ENCODE peak calls at places on chromosomes 13 and 19, in eight cellular contexts. M, Q, S, C, W, L, G and J are unnamed samples.

GRCh38 chr19:49554701-49555181 is 25.6 kb downstream of the NOSIP start:
- DNase-seq in L (no peak), G (no peak), C (no peak), S (peak), Q (no peak), M (no peak), W (no peak), J (no peak)

GRCh38 chr13:51778407-51778806 is 25.6 kb downstream of the DHRS12 start:
- DNase-seq in W (no peak), C (no peak), L (no peak), S (no peak), Q (no peak), M (no peak), G (no peak), J (no peak)

GRCh38 chr19:13788991-13789390 is 6.3 kb upstream of the ZSWIM4 start:
- DNase-seq in M (no peak), S (peak), W (no peak), L (no peak), Q (no peak), C (no peak), G (no peak), J (no peak)

GRCh38 chr13:22961835-22962537 is 218.8 kb upstream of the SGCG start:
- DNase-seq in C (no peak), W (no peak), Q (no peak), G (no peak), L (no peak), S (no peak), M (no peak), J (peak)

GRCh38 chr13:23760000-23760399 is 129.2 kb downstream of the MIPEP start:
- DNase-seq in M (no peak), S (no peak), C (no peak), W (no peak), L (no peak), G (no peak), Q (no peak), J (no peak)

GRCh38 chr19:5079410-5079774 is 110.5 kb downstream of the KDM4B start:
- DNase-seq in L (no peak), W (no peak), G (no peak), Q (no peak), S (no peak), M (no peak), C (no peak), J (no peak)

GRCh38 chr19:47560999-47561398 is 11.9 kb downstream of the ZNF541 start:
- DNase-seq in C (no peak), L (no peak), M (no peak), S (no peak), Q (no peak), G (no peak), W (no peak), J (no peak)

GRCh38 chr19:2215281-2215751 is 20.8 kb downstream of the PLEKHJ1 start:
- DNase-seq in L (no peak), W (no peak), S (no peak), Q (no peak), G (no peak), C (no peak), M (no peak), J (no peak)

GRCh38 chr19:44925114-44925891 is 10.9 kb downstream of the APOC1 start:
- DNase-seq in L (peak), W (peak), S (peak), G (peak), C (no peak), Q (peak), M (peak), J (no peak)

GRCh38 chr13:79485014-79485441 is 4.1 kb downstream of the NDFIP2 start:
- DNase-seq in W (no peak), M (no peak), S (peak), L (peak), G (no peak), C (peak), Q (peak), J (no peak)

GRCh38 chr19:41225238-41226052 is 6.4 kb downstream of the AXL start:
- DNase-seq in C (peak), L (peak), W (peak), M (no peak), Q (peak), S (peak), G (peak), J (peak)

GRCh38 chr13:102597029-102598015 is 536 bp downstream of the TPP2 start:
- DNase-seq in G (peak), W (peak), L (no peak), C (no peak), Q (no peak), M (peak), S (peak), J (no peak)

GRCh38 chr19:49553451-49554271 is 25.9 kb downstream of the RCN3 start:
- DNase-seq in C (no peak), G (no peak), W (no peak), M (no peak), Q (peak), S (peak), L (peak), J (no peak)

GRCh38 chr13:26343816-26344215 is 89.9 kb downstream of the CDK8 start:
- DNase-seq in M (no peak), W (no peak), Q (no peak), G (no peak), L (no peak), S (no peak), C (no peak), J (no peak)

GRCh38 chr13:31951215-31951678 is 80.3 kb upstream of the FRY start:
- DNase-seq in W (no peak), S (peak), G (peak), Q (peak), C (no peak), M (no peak), L (no peak), J (no peak)
- TF ChIP-seq EP300 in W (no peak), S (no peak), G (peak), Q (no peak), C (no peak), M (no peak), L (no peak), J (peak)

DNA sequence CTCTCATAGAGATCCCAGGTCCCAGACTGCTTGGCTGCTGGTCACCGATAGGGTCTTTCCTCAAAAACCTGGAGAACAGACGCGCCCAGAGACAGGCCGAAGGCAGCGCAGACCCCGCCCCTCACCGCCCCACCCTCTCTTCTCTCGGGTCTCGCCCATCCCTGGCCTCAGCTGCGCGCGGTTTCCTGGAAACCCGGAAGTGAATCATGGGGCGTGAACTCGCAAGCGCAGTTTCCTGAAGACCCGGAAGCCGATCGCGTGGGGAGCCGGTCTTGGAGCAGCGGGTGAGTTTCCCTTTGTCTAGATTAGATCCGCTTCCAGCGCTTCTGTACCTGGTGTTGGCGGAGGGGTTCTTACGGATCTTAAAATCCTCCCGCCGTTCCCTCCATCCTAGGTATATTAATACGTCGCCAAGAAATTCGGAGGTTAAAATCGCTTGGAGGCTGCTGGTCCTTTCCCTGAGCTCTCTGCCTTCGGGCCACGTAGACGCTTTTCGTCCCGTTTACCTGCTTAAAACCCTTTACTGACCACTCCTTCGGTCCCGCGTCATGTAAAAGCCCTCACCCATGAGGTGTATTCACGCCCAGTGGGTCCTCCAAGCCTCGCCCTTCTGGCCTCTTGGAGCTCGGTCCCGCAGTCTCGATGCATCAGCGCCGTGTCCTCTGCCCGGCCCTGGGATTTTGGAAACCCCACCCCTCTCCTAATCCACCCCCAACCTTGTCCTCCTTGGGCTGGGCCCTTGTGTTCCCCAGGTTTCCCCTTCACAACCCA is at the start of gene ZNF578:
- DNase-seq in Q (peak), G (peak), M (peak), C (no peak), W (peak), S (peak), L (no peak), J (peak)
- TF ChIP-seq POLR2A in Q (no peak), G (no peak), M (no peak), C (no peak), W (no peak), S (no peak), L (no peak), J (no peak)

GRCh38 chr19:36573948-36574726 is 1.0 kb upstream of the ZNF529 start:
- DNase-seq in G (no peak), M (no peak), Q (peak), W (no peak), C (no peak), S (peak), L (peak), J (no peak)
- TF ChIP-seq EP300 in G (no peak), M (no peak), Q (no peak), W (no peak), C (no peak), S (no peak), L (no peak), J (no peak)

GRCh38 chr19:42850981-42851717 is 28.4 kb downstream of the PSG1 start:
- DNase-seq in W (no peak), M (no peak), G (peak), L (peak), S (peak), Q (no peak), C (peak), J (peak)
- TF ChIP-seq POLR2A in W (no peak), M (no peak), G (no peak), L (no peak), S (no peak), Q (no peak), C (no peak), J (no peak)